ENCODE peak calls at places on chromosomes 13 and 19, in ten cellular contexts. P is AG09319; X is nucleus accumbens; U is GM23338; R is T1000; D is naive thymus-derived CD8-positive, alpha-beta T cell; Q is left colon; G is T-helper 1 cell; T is memory B cell; F is AG08395. J is an unnamed sample.

GRCh38 chr13:61761690-61762089 is 346.0 kb upstream of the PCDH20 start:
- DNase-seq in P (no peak), X (no peak), U (no peak), R (no peak), D (no peak), Q (no peak), G (no peak), T (no peak), F (no peak), J (no peak)

GRCh38 chr13:31477961-31478360 is 261.4 kb upstream of the RXFP2 start:
- DNase-seq in P (peak), X (no peak), U (no peak), R (no peak), D (no peak), Q (no peak), G (no peak), T (no peak), F (peak), J (no peak)

GRCh38 chr13:59088716-59089115 is 1075.0 kb downstream of the DIAPH3 start:
- DNase-seq in P (no peak), X (no peak), U (no peak), R (no peak), D (no peak), Q (no peak), G (no peak), T (no peak), F (no peak), J (no peak)

GRCh38 chr19:23914402-23915286 is at the start of gene ZNF726:
- DNase-seq in P (peak), X (peak), U (peak), R (peak), D (peak), Q (peak), G (peak), T (peak), F (peak), J (peak)

GRCh38 chr19:45467115-45467455 is 711 bp upstream of the FOSB start:
- DNase-seq in P (no peak), X (no peak), U (peak), R (no peak), D (no peak), Q (no peak), G (no peak), T (no peak), F (no peak), J (no peak)

GRCh38 chr13:113672002-113672651 is 5.1 kb downstream of the GRK1 start:
- DNase-seq in P (no peak), X (no peak), U (no peak), R (no peak), D (no peak), Q (peak), G (no peak), T (no peak), F (no peak), J (peak)

GRCh38 chr13:40494513-40494912 is 171.9 kb downstream of the FOXO1 start:
- DNase-seq in P (no peak), X (no peak), U (no peak), R (no peak), D (no peak), Q (no peak), G (peak), T (no peak), F (no peak), J (no peak)

GRCh38 chr13:97627566-97627965 is 193.6 kb downstream of the RAP2A start:
- DNase-seq in P (peak), X (no peak), U (peak), R (no peak), D (no peak), Q (peak), G (no peak), T (no peak), F (peak), J (peak)

GRCh38 chr13:34756572-34756971 is 185.5 kb upstream of the NBEA start:
- DNase-seq in P (no peak), X (no peak), U (no peak), R (no peak), D (no peak), Q (no peak), G (no peak), T (no peak), F (no peak), J (no peak)

GRCh38 chr13:49400755-49401659 is 42.9 kb downstream of the CAB39L start:
- DNase-seq in P (peak), X (no peak), U (peak), R (no peak), D (no peak), Q (peak), G (no peak), T (peak), F (peak), J (no peak)

GRCh38 chr19:31338069-31338767 is 11.0 kb downstream of the TSHZ3 start:
- DNase-seq in P (no peak), X (no peak), U (peak), R (no peak), D (no peak), Q (peak), G (no peak), T (no peak), F (peak), J (no peak)

GRCh38 chr13:42747399-42747873 is 33.9 kb upstream of the FAM216B start:
- DNase-seq in P (peak), X (no peak), U (no peak), R (peak), D (no peak), Q (peak), G (no peak), T (no peak), F (peak), J (no peak)

GRCh38 chr13:39451301-39451700 is 151.7 kb downstream of the LHFPL6 start:
- DNase-seq in P (no peak), X (no peak), U (no peak), R (no peak), D (no peak), Q (no peak), G (no peak), T (no peak), F (no peak), J (no peak)

GRCh38 chr19:4032436-4032835 is 24.9 kb downstream of the PIAS4 start:
- DNase-seq in P (no peak), X (no peak), U (no peak), R (no peak), D (no peak), Q (no peak), G (no peak), T (no peak), F (no peak), J (no peak)

GRCh38 chr19:18373892-18374629 is 11.9 kb upstream of the GDF15 start:
- DNase-seq in P (peak), X (peak), U (peak), R (peak), D (no peak), Q (peak), G (peak), T (no peak), F (peak), J (peak)